ENCODE peak calls at places on chromosome 18, in six cellular contexts. One of them, this sample, is unnamed.

GRCh38 chr18:47587587-47587986 is 336.1 kb upstream of the SKOR2 start:
- DNase-seq in GM04504: no peak
- DNase-seq in Kasumi-1: no peak
- DNase-seq in NCI-H748 treated with DMSO at 0.1 percent for 48 hours: no peak
- DNase-seq in A172: no peak
- DNase-seq in NCI-H1105 treated with DMSO at 0.1 percent for 48 hours: peak
- DNase-seq in this sample: no peak

GRCh38 chr18:68721681-68722583 is 7.0 kb upstream of the TMX3 start:
- DNase-seq in GM04504: no peak
- DNase-seq in Kasumi-1: peak
- DNase-seq in NCI-H748 treated with DMSO at 0.1 percent for 48 hours: no peak
- DNase-seq in A172: no peak
- DNase-seq in NCI-H1105 treated with DMSO at 0.1 percent for 48 hours: no peak
- DNase-seq in this sample: peak

GRCh38 chr18:48982269-48982668 is 31.5 kb upstream of the SMAD7 start:
- DNase-seq in GM04504: no peak
- DNase-seq in Kasumi-1: peak
- DNase-seq in NCI-H748 treated with DMSO at 0.1 percent for 48 hours: no peak
- DNase-seq in A172: no peak
- DNase-seq in NCI-H1105 treated with DMSO at 0.1 percent for 48 hours: no peak
- DNase-seq in this sample: no peak

GRCh38 chr18:48816554-48816953 is 134.2 kb downstream of the SMAD7 start:
- DNase-seq in GM04504: no peak
- DNase-seq in Kasumi-1: no peak
- DNase-seq in NCI-H748 treated with DMSO at 0.1 percent for 48 hours: no peak
- DNase-seq in A172: no peak
- DNase-seq in NCI-H1105 treated with DMSO at 0.1 percent for 48 hours: no peak
- DNase-seq in this sample: no peak

GRCh38 chr18:58454406-58455061 is 174.4 kb downstream of the ALPK2 start:
- DNase-seq in GM04504: no peak
- DNase-seq in Kasumi-1: no peak
- DNase-seq in NCI-H748 treated with DMSO at 0.1 percent for 48 hours: no peak
- DNase-seq in A172: peak
- DNase-seq in NCI-H1105 treated with DMSO at 0.1 percent for 48 hours: no peak
- DNase-seq in this sample: no peak

GRCh38 chr18:59454909-59455727 is 96.1 kb upstream of the LMAN1 start:
- DNase-seq in GM04504: no peak
- DNase-seq in Kasumi-1: no peak
- DNase-seq in NCI-H748 treated with DMSO at 0.1 percent for 48 hours: no peak
- DNase-seq in A172: no peak
- DNase-seq in NCI-H1105 treated with DMSO at 0.1 percent for 48 hours: no peak
- DNase-seq in this sample: no peak

GRCh38 chr18:28161608-28162599 is 15.0 kb downstream of the CDH2 start:
- DNase-seq in GM04504: no peak
- DNase-seq in Kasumi-1: no peak
- DNase-seq in NCI-H748 treated with DMSO at 0.1 percent for 48 hours: no peak
- DNase-seq in A172: peak
- DNase-seq in NCI-H1105 treated with DMSO at 0.1 percent for 48 hours: no peak
- DNase-seq in this sample: peak

GRCh38 chr18:34322365-34323289 is 97.9 kb upstream of the NOL4 start:
- DNase-seq in GM04504: peak
- DNase-seq in Kasumi-1: peak
- DNase-seq in NCI-H748 treated with DMSO at 0.1 percent for 48 hours: peak
- DNase-seq in A172: peak
- DNase-seq in NCI-H1105 treated with DMSO at 0.1 percent for 48 hours: no peak
- DNase-seq in this sample: peak

GRCh38 chr18:31321719-31322118 is 3.8 kb downstream of the DSG1 start:
- DNase-seq in GM04504: no peak
- DNase-seq in Kasumi-1: no peak
- DNase-seq in NCI-H748 treated with DMSO at 0.1 percent for 48 hours: no peak
- DNase-seq in A172: no peak
- DNase-seq in NCI-H1105 treated with DMSO at 0.1 percent for 48 hours: no peak
- DNase-seq in this sample: no peak

GRCh38 chr18:59672125-59672769 is 25.0 kb downstream of the CCBE1 start:
- DNase-seq in GM04504: no peak
- DNase-seq in Kasumi-1: no peak
- DNase-seq in NCI-H748 treated with DMSO at 0.1 percent for 48 hours: no peak
- DNase-seq in A172: peak
- DNase-seq in NCI-H1105 treated with DMSO at 0.1 percent for 48 hours: peak
- DNase-seq in this sample: peak

GRCh38 chr18:77344777-77345507 is 95.3 kb downstream of the GALR1 start:
- DNase-seq in GM04504: no peak
- DNase-seq in Kasumi-1: no peak
- DNase-seq in NCI-H748 treated with DMSO at 0.1 percent for 48 hours: no peak
- DNase-seq in A172: no peak
- DNase-seq in NCI-H1105 treated with DMSO at 0.1 percent for 48 hours: no peak
- DNase-seq in this sample: no peak

GRCh38 chr18:55376387-55376786 is 211.6 kb downstream of the TCF4 start:
- DNase-seq in GM04504: no peak
- DNase-seq in Kasumi-1: no peak
- DNase-seq in NCI-H748 treated with DMSO at 0.1 percent for 48 hours: no peak
- DNase-seq in A172: no peak
- DNase-seq in NCI-H1105 treated with DMSO at 0.1 percent for 48 hours: no peak
- DNase-seq in this sample: no peak

GRCh38 chr18:50986360-50987087 is 18.7 kb downstream of the ELAC1 start:
- DNase-seq in GM04504: peak
- DNase-seq in Kasumi-1: no peak
- DNase-seq in NCI-H748 treated with DMSO at 0.1 percent for 48 hours: no peak
- DNase-seq in A172: peak
- DNase-seq in NCI-H1105 treated with DMSO at 0.1 percent for 48 hours: no peak
- DNase-seq in this sample: peak

GRCh38 chr18:48818329-48819254 is 132.2 kb downstream of the SMAD7 start:
- DNase-seq in GM04504: no peak
- DNase-seq in Kasumi-1: no peak
- DNase-seq in NCI-H748 treated with DMSO at 0.1 percent for 48 hours: no peak
- DNase-seq in A172: no peak
- DNase-seq in NCI-H1105 treated with DMSO at 0.1 percent for 48 hours: no peak
- DNase-seq in this sample: no peak

GRCh38 chr18:11251891-11252270 is 102.5 kb upstream of the PIEZO2 start:
- DNase-seq in GM04504: peak
- DNase-seq in Kasumi-1: no peak
- DNase-seq in NCI-H748 treated with DMSO at 0.1 percent for 48 hours: no peak
- DNase-seq in A172: peak
- DNase-seq in NCI-H1105 treated with DMSO at 0.1 percent for 48 hours: no peak
- DNase-seq in this sample: no peak

GRCh38 chr18:49274188-49274714 is 186.2 kb downstream of the DYM start:
- DNase-seq in GM04504: peak
- DNase-seq in Kasumi-1: no peak
- DNase-seq in NCI-H748 treated with DMSO at 0.1 percent for 48 hours: no peak
- DNase-seq in A172: no peak
- DNase-seq in NCI-H1105 treated with DMSO at 0.1 percent for 48 hours: no peak
- DNase-seq in this sample: no peak

GRCh38 chr18:78717051-78717765 is 262.4 kb upstream of the SALL3 start:
- DNase-seq in GM04504: no peak
- DNase-seq in Kasumi-1: no peak
- DNase-seq in NCI-H748 treated with DMSO at 0.1 percent for 48 hours: no peak
- DNase-seq in A172: no peak
- DNase-seq in NCI-H1105 treated with DMSO at 0.1 percent for 48 hours: no peak
- DNase-seq in this sample: no peak

GRCh38 chr18:46915800-46916550 is 1.3 kb downstream of the PIAS2 start:
- DNase-seq in GM04504: no peak
- DNase-seq in Kasumi-1: no peak
- DNase-seq in NCI-H748 treated with DMSO at 0.1 percent for 48 hours: no peak
- DNase-seq in A172: no peak
- DNase-seq in NCI-H1105 treated with DMSO at 0.1 percent for 48 hours: peak
- DNase-seq in this sample: no peak

GRCh38 chr18:32167980-32168379 is 21.9 kb upstream of the MEP1B start:
- DNase-seq in GM04504: no peak
- DNase-seq in Kasumi-1: no peak
- DNase-seq in NCI-H748 treated with DMSO at 0.1 percent for 48 hours: no peak
- DNase-seq in A172: no peak
- DNase-seq in NCI-H1105 treated with DMSO at 0.1 percent for 48 hours: no peak
- DNase-seq in this sample: no peak

GRCh38 chr18:65235966-65236634 is 514.7 kb upstream of the CDH7 start:
- DNase-seq in GM04504: no peak
- DNase-seq in Kasumi-1: peak
- DNase-seq in NCI-H748 treated with DMSO at 0.1 percent for 48 hours: peak
- DNase-seq in A172: peak
- DNase-seq in NCI-H1105 treated with DMSO at 0.1 percent for 48 hours: peak
- DNase-seq in this sample: no peak